ENCODE peak calls at places on chromosomes 6 and 20, in ten cellular contexts. N is adrenal gland; O is nephron progenitor cell; F is WERI-Rb-1; H is natural killer cell; I is RWPE1; P is H9; V is HCT116; Y is CD8-positive, alpha-beta T cell; Q is GM06990. T is an unnamed sample.

GRCh38 chr6:70221025-70221714 is 81.7 kb downstream of the COL9A1 start:
- DNase-seq in N (no peak), O (peak; percentile 22), F (peak; percentile 22), H (no peak), I (peak; percentile 39), P (no peak), V (no peak), Y (no peak), Q (no peak), T (peak; percentile 28)

GRCh38 chr20:346640-347316 is at the start of gene NRSN2:
- DNase-seq in N (peak; percentile 84), O (peak; percentile 77), F (peak; percentile 95), H (no peak), I (peak; percentile 80), P (peak; percentile 66), V (no peak), Y (no peak), Q (peak; percentile 72), T (peak; percentile 86)

GRCh38 chr6:157912326-157912725 is 69.3 kb upstream of the SYNJ2 start:
- DNase-seq in N (no peak), O (no peak), F (no peak), H (no peak), I (no peak), P (no peak), V (no peak), Y (no peak), Q (no peak), T (no peak)

GRCh38 chr6:136607204-136607931 is 57.1 kb upstream of the MAP7 start:
- DNase-seq in N (no peak), O (no peak), F (no peak), H (no peak), I (no peak), P (no peak), V (no peak), Y (no peak), Q (no peak), T (no peak)

GRCh38 chr6:88636871-88637270 is 326.5 kb downstream of the RNGTT start:
- DNase-seq in N (no peak), O (no peak), F (no peak), H (no peak), I (no peak), P (no peak), V (no peak), Y (no peak), Q (no peak), T (peak; percentile 35)

GRCh38 chr6:129686941-129687627 is 22.9 kb downstream of the ARHGAP18 start:
- DNase-seq in N (no peak), O (no peak), F (no peak), H (peak; percentile 33), I (no peak), P (no peak), V (no peak), Y (peak; percentile 11), Q (peak; percentile 52), T (no peak)

GRCh38 chr6:13354331-13355042 is 26.1 kb upstream of the TBC1D7 start:
- DNase-seq in N (no peak), O (no peak), F (no peak), H (no peak), I (no peak), P (no peak), V (no peak), Y (no peak), Q (no peak), T (no peak)

GRCh38 chr6:75458895-75459294 is 34.7 kb downstream of the FILIP1 start:
- DNase-seq in N (peak; percentile 17), O (no peak), F (no peak), H (no peak), I (no peak), P (no peak), V (no peak), Y (no peak), Q (no peak), T (no peak)

GRCh38 chr6:89792881-89793280 is 26.7 kb downstream of the MDN1 start:
- DNase-seq in N (no peak), O (no peak), F (peak; percentile 42), H (no peak), I (peak; percentile 8), P (peak; percentile 45), V (peak; percentile 8), Y (no peak), Q (no peak), T (peak; percentile 30)

GRCh38 chr6:35278708-35279107 is 18.9 kb upstream of the DEF6 start:
- DNase-seq in N (no peak), O (no peak), F (no peak), H (no peak), I (no peak), P (no peak), V (no peak), Y (no peak), Q (no peak), T (no peak)

DNA sequence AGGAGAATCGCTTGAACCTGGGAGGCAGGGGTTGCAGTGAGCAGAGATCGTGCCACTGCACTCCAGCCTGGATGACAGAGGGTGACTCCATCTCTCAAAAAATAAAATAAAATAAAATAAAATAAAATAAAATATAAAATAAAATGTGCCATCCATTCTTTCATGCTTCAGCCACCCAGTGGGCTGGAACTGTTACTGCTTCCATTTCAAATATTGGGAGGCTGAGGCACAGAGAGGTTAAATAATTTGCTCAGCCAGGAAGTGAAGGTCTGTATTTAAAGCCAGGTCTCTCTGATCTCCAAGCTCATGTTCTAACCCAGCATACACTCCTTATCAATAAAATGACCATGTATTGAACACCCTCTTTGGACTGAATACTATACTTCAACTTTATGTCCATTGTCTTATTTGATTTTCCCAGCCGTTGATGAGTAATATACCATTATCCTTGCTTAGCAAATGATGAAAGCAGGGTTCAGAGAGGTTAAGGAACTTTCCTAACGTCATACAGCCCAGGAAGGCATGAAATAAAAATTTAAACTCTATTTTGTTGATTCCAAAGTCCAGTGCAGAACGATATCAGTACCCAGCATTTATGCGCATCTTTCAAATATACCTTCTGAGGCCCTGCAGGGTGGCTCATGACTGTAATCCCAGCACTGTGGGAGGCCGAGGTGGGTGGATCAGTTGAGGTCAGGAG is 25.8 kb upstream of the SLC9A8 start:
- DNase-seq in N (no peak), O (no peak), F (no peak), H (no peak), I (peak; percentile 75), P (no peak), V (no peak), Y (no peak), Q (no peak), T (no peak)
- TF ChIP-seq CTCF in N (peak; percentile 35), O (no peak), F (peak; percentile 7), H (no peak), I (no peak), P (peak; percentile 54), V (peak; percentile 36), Y (no peak), Q (peak; percentile 27), T (peak; percentile 27)

GRCh38 chr6:72580281-72580940 is 41.5 kb upstream of the KCNQ5 start:
- DNase-seq in N (no peak), O (no peak), F (peak; percentile 76), H (no peak), I (peak; percentile 75), P (peak; percentile 33), V (peak; percentile 31), Y (no peak), Q (no peak), T (peak; percentile 31)
- TF ChIP-seq CTCF in N (peak; percentile 11), O (peak; percentile 27), F (peak; percentile 57), H (no peak), I (peak; percentile 81), P (peak; percentile 72), V (peak; percentile 39), Y (no peak), Q (peak; percentile 27), T (no peak)

GRCh38 chr6:84119277-84119676 is 85.7 kb downstream of the MRAP2 start:
- DNase-seq in N (no peak), O (no peak), F (no peak), H (no peak), I (no peak), P (no peak), V (no peak), Y (no peak), Q (no peak), T (no peak)
- TF ChIP-seq CTCF in N (no peak), O (no peak), F (no peak), H (no peak), I (no peak), P (peak; percentile 43), V (peak; percentile 15), Y (no peak), Q (no peak), T (no peak)

GRCh38 chr6:100176321-100176950 is 182.4 kb upstream of the MCHR2 start:
- DNase-seq in N (no peak), O (no peak), F (no peak), H (no peak), I (peak; percentile 3), P (no peak), V (peak; percentile 8), Y (no peak), Q (no peak), T (no peak)
- TF ChIP-seq CTCF in N (no peak), O (no peak), F (no peak), H (no peak), I (no peak), P (peak; percentile 58), V (peak; percentile 46), Y (no peak), Q (peak; percentile 50), T (no peak)

T was measured in glutamatergic neuron.